ENCODE peak calls at places on chromosomes 16 and 17, in five cellular contexts. One of them, this sample, is unnamed.

GRCh38 chr16:10668322-10669045 is 26.2 kb downstream of the TEKT5 start:
- DNase-seq in adrenal gland: peak; percentile 21
- DNase-seq in A549: peak; percentile 54
- DNase-seq in sigmoid colon: no peak
- DNase-seq in lower leg skin: no peak
- DNase-seq in this sample: no peak

GRCh38 chr17:49762148-49762941 is 1.6 kb downstream of the FAM117A start:
- DNase-seq in adrenal gland: no peak
- DNase-seq in A549: no peak
- DNase-seq in sigmoid colon: no peak
- DNase-seq in lower leg skin: no peak
- DNase-seq in this sample: no peak

GRCh38 chr17:33674685-33675084 is 381.6 kb upstream of the ASIC2 start:
- DNase-seq in adrenal gland: peak; percentile 77
- DNase-seq in A549: peak; percentile 64
- DNase-seq in sigmoid colon: no peak
- DNase-seq in lower leg skin: peak; percentile 56
- DNase-seq in this sample: peak; percentile 41

GRCh38 chr16:49698416-49698815 is 157.5 kb downstream of the ZNF423 start:
- DNase-seq in adrenal gland: no peak
- DNase-seq in A549: no peak
- DNase-seq in sigmoid colon: no peak
- DNase-seq in lower leg skin: no peak
- DNase-seq in this sample: peak; percentile 54

GRCh38 chr17:77636835-77637806 is 321.4 kb upstream of the TNRC6C start:
- DNase-seq in adrenal gland: no peak
- DNase-seq in A549: no peak
- DNase-seq in sigmoid colon: no peak
- DNase-seq in lower leg skin: no peak
- DNase-seq in this sample: no peak

GRCh38 chr17:12070561-12070960 is 49.9 kb downstream of the MAP2K4 start:
- DNase-seq in adrenal gland: no peak
- DNase-seq in A549: no peak
- DNase-seq in sigmoid colon: no peak
- DNase-seq in lower leg skin: no peak
- DNase-seq in this sample: no peak

GRCh38 chr16:66741971-66742396 is 9.4 kb downstream of the DYNC1LI2 start:
- DNase-seq in adrenal gland: no peak
- DNase-seq in A549: no peak
- DNase-seq in sigmoid colon: no peak
- DNase-seq in lower leg skin: no peak
- DNase-seq in this sample: no peak

GRCh38 chr17:9356488-9356911 is 219.1 kb downstream of the STX8 start:
- DNase-seq in adrenal gland: no peak
- DNase-seq in A549: no peak
- DNase-seq in sigmoid colon: peak; percentile 65
- DNase-seq in lower leg skin: peak; percentile 34
- DNase-seq in this sample: no peak

GRCh38 chr17:4072487-4073157 is 70.2 kb downstream of the ZZEF1 start:
- DNase-seq in adrenal gland: no peak
- DNase-seq in A549: no peak
- DNase-seq in sigmoid colon: no peak
- DNase-seq in lower leg skin: no peak
- DNase-seq in this sample: no peak

GRCh38 chr17:15930426-15930825 is 14.5 kb upstream of the ADORA2B start:
- DNase-seq in adrenal gland: no peak
- DNase-seq in A549: no peak
- DNase-seq in sigmoid colon: peak; percentile 33
- DNase-seq in lower leg skin: no peak
- DNase-seq in this sample: no peak

GRCh38 chr16:56871172-56871593 is 6.2 kb downstream of the SLC12A3 start:
- DNase-seq in adrenal gland: peak; percentile 47
- DNase-seq in A549: peak; percentile 28
- DNase-seq in sigmoid colon: no peak
- DNase-seq in lower leg skin: no peak
- DNase-seq in this sample: no peak

GRCh38 chr17:29145289-29146058 is 34.7 kb downstream of the MYO18A start:
- DNase-seq in adrenal gland: peak; percentile 82
- DNase-seq in A549: peak; percentile 86
- DNase-seq in sigmoid colon: peak; percentile 87
- DNase-seq in lower leg skin: no peak
- DNase-seq in this sample: peak; percentile 80

GRCh38 chr16:74700206-74701040 is at the start of gene MLKL:
- DNase-seq in adrenal gland: peak; percentile 65
- DNase-seq in A549: peak; percentile 66
- DNase-seq in sigmoid colon: peak; percentile 82
- DNase-seq in lower leg skin: peak; percentile 55
- DNase-seq in this sample: peak; percentile 47

GRCh38 chr16:13779676-13780075 is 140.3 kb upstream of the ERCC4 start:
- DNase-seq in adrenal gland: no peak
- DNase-seq in A549: no peak
- DNase-seq in sigmoid colon: no peak
- DNase-seq in lower leg skin: no peak
- DNase-seq in this sample: no peak

GRCh38 chr17:75743625-75744206 is 21.3 kb downstream of the GALK1 start:
- DNase-seq in adrenal gland: no peak
- DNase-seq in A549: no peak
- DNase-seq in sigmoid colon: no peak
- DNase-seq in lower leg skin: no peak
- DNase-seq in this sample: no peak

GRCh38 chr17:69227536-69227935 is 1.1 kb downstream of the ABCA10 start:
- DNase-seq in adrenal gland: no peak
- DNase-seq in A549: no peak
- DNase-seq in sigmoid colon: no peak
- DNase-seq in lower leg skin: no peak
- DNase-seq in this sample: no peak

GRCh38 chr17:63293310-63293709 is 152.8 kb downstream of the CYB561 start:
- DNase-seq in adrenal gland: no peak
- DNase-seq in A549: no peak
- DNase-seq in sigmoid colon: no peak
- DNase-seq in lower leg skin: no peak
- DNase-seq in this sample: no peak

GRCh38 chr17:50201226-50201854 is at the start of gene COL1A1:
- DNase-seq in adrenal gland: peak; percentile 63
- DNase-seq in A549: no peak
- DNase-seq in sigmoid colon: peak; percentile 97
- DNase-seq in lower leg skin: peak; percentile 75
- DNase-seq in this sample: peak; percentile 85

GRCh38 chr17:4536742-4537411 is 18.3 kb downstream of the MYBBP1A start:
- DNase-seq in adrenal gland: no peak
- DNase-seq in A549: no peak
- DNase-seq in sigmoid colon: no peak
- DNase-seq in lower leg skin: no peak
- DNase-seq in this sample: no peak

GRCh38 chr17:76726766-76727718 is at the start of gene METTL23:
- DNase-seq in adrenal gland: peak; percentile 89
- DNase-seq in A549: peak; percentile 81
- DNase-seq in sigmoid colon: peak; percentile 95
- DNase-seq in lower leg skin: peak; percentile 86
- DNase-seq in this sample: peak; percentile 93

GRCh38 chr17:40111221-40112128 is 10.3 kb upstream of the MSL1 start:
- DNase-seq in adrenal gland: peak; percentile 96
- DNase-seq in A549: peak; percentile 91
- DNase-seq in sigmoid colon: peak; percentile 99
- DNase-seq in lower leg skin: peak; percentile 90
- DNase-seq in this sample: peak; percentile 92

GRCh38 chr17:58334661-58335060 is 6.1 kb upstream of the TSPOAP1 start:
- DNase-seq in adrenal gland: no peak
- DNase-seq in A549: no peak
- DNase-seq in sigmoid colon: peak; percentile 56
- DNase-seq in lower leg skin: no peak
- DNase-seq in this sample: no peak
- TF ChIP-seq POLR2A in adrenal gland: no peak
- TF ChIP-seq POLR2A in A549: no peak
- TF ChIP-seq POLR2A in sigmoid colon: no peak
- TF ChIP-seq POLR2A in lower leg skin: no peak
- TF ChIP-seq POLR2A in this sample: no peak

DNA sequence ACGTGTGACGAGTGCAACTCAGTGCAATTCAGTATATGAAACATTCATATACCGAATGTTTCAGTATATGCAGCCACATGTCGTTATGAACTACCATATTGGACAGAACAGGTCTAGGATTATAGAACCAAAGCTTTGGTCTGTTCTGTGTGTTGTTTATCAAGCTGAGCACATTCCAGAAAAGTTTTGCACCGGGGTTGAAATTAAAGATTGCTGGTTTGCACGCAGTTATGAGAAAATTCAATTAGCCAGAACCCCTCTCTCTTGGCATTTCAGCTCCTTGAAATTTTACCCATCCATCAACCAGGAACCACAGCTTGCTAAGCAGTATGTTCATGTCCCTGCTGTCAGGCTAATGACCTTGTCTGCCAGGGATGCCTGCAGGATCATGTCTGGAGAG is 9.5 kb downstream of the KRT32 start:
- DNase-seq in adrenal gland: no peak
- DNase-seq in A549: no peak
- DNase-seq in sigmoid colon: no peak
- DNase-seq in lower leg skin: no peak
- DNase-seq in this sample: no peak
- H3K4me3 ChIP-seq in adrenal gland: no peak overlapping the region
- H3K4me3 ChIP-seq in A549: no peak overlapping the region
- H3K4me3 ChIP-seq in sigmoid colon: no peak overlapping the region
- H3K4me3 ChIP-seq in lower leg skin: no peak overlapping the region
- H3K4me3 ChIP-seq in this sample: no peak overlapping the region

DNA sequence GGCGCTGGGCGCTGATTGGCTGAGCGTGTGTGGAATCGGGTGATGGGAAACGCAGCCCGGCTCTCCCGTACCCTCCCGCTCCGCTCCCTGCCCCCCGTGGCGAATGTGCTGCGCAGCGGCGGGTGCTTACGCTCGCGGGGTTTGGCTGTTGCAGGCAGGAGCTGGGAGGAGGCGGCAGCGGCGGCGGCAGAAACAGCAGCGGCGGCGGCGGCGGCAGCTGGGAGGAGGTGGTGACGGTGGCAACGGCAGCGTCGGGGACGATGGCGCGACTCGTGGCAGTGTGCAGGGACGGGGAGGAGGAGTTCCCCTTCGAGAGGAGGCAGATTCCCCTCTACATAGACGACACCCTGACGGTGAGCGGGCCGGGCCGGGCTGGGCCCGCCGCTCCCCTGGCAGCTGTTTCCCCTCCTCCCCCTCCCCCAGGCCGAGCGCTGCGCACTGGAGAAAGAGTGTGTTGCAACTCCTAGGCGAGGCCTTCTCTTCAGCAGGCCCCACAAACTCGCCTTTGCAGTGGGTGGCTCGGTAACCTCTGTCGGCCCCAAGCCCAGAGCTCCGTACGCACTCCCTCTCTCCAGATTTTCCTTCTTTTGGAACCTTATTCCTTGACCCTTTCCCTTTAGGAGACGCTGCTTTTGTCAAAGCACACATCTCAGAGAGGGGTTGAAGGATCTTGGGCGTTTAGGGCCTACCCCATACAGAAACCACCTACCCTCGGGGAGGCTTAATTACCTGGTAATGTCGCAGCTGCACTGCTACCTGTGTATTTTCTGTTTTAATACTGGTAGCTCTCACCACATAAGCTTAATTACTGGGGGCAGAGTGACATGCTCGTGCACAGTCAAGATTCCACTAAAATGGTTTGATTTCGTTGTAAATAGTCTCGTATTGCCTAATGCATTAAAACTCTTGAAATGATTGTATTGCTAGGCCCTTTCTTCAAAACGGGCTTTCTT is 1.0 kb downstream of the GGNBP2 start:
- DNase-seq in adrenal gland: peak; percentile 97
- DNase-seq in A549: peak; percentile 99
- DNase-seq in sigmoid colon: peak; percentile 99
- DNase-seq in lower leg skin: peak; percentile 96
- DNase-seq in this sample: peak; percentile 97
- TF ChIP-seq CTCF in adrenal gland: no peak
- TF ChIP-seq CTCF in A549: no peak
- TF ChIP-seq CTCF in sigmoid colon: no peak
- TF ChIP-seq CTCF in lower leg skin: no peak
- TF ChIP-seq CTCF in this sample: no peak

DNA sequence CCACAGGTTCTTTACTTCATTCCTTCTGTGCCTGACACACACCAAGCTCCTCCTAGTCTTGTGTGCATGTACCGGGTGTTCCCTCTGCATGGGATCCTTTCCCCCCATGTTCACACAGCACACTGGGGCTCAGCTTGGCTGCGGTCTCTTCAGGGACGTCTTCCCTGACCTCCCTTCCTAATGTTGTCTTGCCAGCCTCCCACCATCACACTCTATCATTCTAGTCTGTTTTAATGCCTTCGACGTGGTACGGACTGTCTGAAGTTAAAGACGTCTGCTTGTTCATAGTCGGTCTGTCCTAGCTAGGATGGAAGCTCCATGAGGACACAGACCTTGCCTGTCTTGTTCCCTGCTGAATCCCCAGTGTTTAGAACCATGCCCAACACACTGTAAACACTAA is 60.1 kb downstream of the USP31 start:
- DNase-seq in adrenal gland: no peak
- DNase-seq in A549: no peak
- DNase-seq in sigmoid colon: no peak
- DNase-seq in lower leg skin: no peak
- DNase-seq in this sample: no peak
- TF ChIP-seq POLR2A in adrenal gland: no peak
- TF ChIP-seq POLR2A in A549: no peak
- TF ChIP-seq POLR2A in sigmoid colon: no peak
- TF ChIP-seq POLR2A in lower leg skin: no peak
- TF ChIP-seq POLR2A in this sample: no peak

DNA sequence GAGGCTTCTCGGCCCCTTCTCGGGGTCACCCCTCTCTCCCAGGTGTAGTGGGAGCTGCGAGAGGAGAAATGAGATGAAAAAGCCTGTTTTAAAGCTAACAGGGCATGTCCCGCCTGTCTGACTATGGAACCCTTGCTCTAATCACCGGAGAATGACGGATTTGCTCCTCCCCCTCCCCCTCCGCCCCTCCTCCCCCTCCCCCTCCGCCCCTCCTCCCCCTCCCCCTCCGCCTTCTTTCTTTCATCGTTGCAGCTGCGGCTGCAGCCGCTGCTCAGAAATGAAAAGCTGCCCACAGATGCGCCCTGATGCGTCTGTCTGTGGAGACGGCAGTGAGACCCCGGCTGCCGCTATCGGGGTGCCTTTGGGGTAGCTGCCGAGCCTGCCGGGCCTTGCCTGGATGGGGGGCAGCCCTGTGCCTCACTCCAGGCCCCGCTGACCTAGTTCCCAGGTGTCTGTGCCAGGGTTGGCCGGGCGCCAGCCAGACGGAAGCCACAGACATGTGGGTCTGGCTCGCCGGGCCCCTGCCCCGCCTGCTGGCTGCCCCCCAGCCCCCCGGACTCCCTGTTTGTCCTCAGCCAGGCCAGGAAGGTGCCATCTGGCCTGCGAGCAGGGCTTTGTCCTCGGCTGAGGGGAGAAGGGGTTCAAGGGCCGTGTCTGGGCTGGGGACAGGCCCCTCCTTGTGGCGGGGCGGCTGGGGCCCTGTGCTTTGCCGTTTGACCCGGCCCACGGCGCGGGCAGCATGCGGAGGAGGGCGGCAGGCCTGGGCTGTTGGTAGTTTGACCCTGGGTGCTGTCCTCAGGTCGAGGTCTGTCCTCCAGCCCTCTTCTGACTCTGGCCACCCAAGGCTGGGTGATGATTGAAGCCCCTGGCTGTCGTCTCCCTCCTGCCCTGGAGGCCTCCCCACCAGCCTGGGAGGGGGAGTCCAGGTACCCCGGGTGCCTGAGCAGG is 37.6 kb downstream of the GINS2 start:
- DNase-seq in adrenal gland: peak; percentile 83
- DNase-seq in A549: no peak
- DNase-seq in sigmoid colon: peak; percentile 84
- DNase-seq in lower leg skin: no peak
- DNase-seq in this sample: no peak
- H3K4me3 ChIP-seq in adrenal gland: no peak overlapping the region
- H3K4me3 ChIP-seq in A549: no peak overlapping the region
- H3K4me3 ChIP-seq in sigmoid colon: no peak overlapping the region
- H3K4me3 ChIP-seq in lower leg skin: no peak overlapping the region
- H3K4me3 ChIP-seq in this sample: no peak overlapping the region